ENCODE peak calls at places on chromosomes 12 and 14, in nine cellular contexts. One of them, this sample, is unnamed.

GRCh38 chr14:41749425-41749824 is 142.7 kb downstream of the LRFN5 start:
- DNase-seq in ELR: peak; percentile 46
- DNase-seq in RCC 7860: peak; percentile 4
- DNase-seq in KG1: no peak
- DNase-seq in hepatic stellate cell: no peak
- DNase-seq in right cardiac atrium: no peak
- DNase-seq in Caki2: peak; percentile 3
- DNase-seq in GM03348: no peak
- DNase-seq in T-cell: no peak
- DNase-seq in this sample: peak; percentile 43

GRCh38 chr12:89484470-89484869 is 40.1 kb downstream of the GALNT4 start:
- DNase-seq in ELR: no peak
- DNase-seq in RCC 7860: no peak
- DNase-seq in KG1: no peak
- DNase-seq in hepatic stellate cell: no peak
- DNase-seq in right cardiac atrium: no peak
- DNase-seq in Caki2: no peak
- DNase-seq in GM03348: no peak
- DNase-seq in T-cell: no peak
- DNase-seq in this sample: no peak

GRCh38 chr12:46386877-46387629 is 14.5 kb upstream of the SLC38A2 start:
- DNase-seq in ELR: peak; percentile 51
- DNase-seq in RCC 7860: peak; percentile 32
- DNase-seq in KG1: peak; percentile 21
- DNase-seq in hepatic stellate cell: no peak
- DNase-seq in right cardiac atrium: peak; percentile 51
- DNase-seq in Caki2: peak; percentile 32
- DNase-seq in GM03348: peak; percentile 41
- DNase-seq in T-cell: no peak
- DNase-seq in this sample: peak; percentile 13

GRCh38 chr14:77039285-77040058 is 11.0 kb upstream of the IRF2BPL start:
- DNase-seq in ELR: peak; percentile 51
- DNase-seq in RCC 7860: no peak
- DNase-seq in KG1: no peak
- DNase-seq in hepatic stellate cell: no peak
- DNase-seq in right cardiac atrium: no peak
- DNase-seq in Caki2: no peak
- DNase-seq in GM03348: no peak
- DNase-seq in T-cell: no peak
- DNase-seq in this sample: peak; percentile 81

GRCh38 chr12:108299980-108300696 is 39.0 kb downstream of the CMKLR1 start:
- DNase-seq in ELR: no peak
- DNase-seq in RCC 7860: no peak
- DNase-seq in KG1: no peak
- DNase-seq in hepatic stellate cell: no peak
- DNase-seq in right cardiac atrium: no peak
- DNase-seq in Caki2: no peak
- DNase-seq in GM03348: no peak
- DNase-seq in T-cell: no peak
- DNase-seq in this sample: no peak

GRCh38 chr12:47397664-47398281 is 308.1 kb downstream of the RPAP3 start:
- DNase-seq in ELR: peak; percentile 93
- DNase-seq in RCC 7860: peak; percentile 54
- DNase-seq in KG1: no peak
- DNase-seq in hepatic stellate cell: no peak
- DNase-seq in right cardiac atrium: no peak
- DNase-seq in Caki2: peak; percentile 75
- DNase-seq in GM03348: peak; percentile 55
- DNase-seq in T-cell: peak; percentile 25
- DNase-seq in this sample: peak; percentile 72

GRCh38 chr14:20477211-20477876 is 8.1 kb downstream of the PNP start:
- DNase-seq in ELR: peak; percentile 64
- DNase-seq in RCC 7860: no peak
- DNase-seq in KG1: no peak
- DNase-seq in hepatic stellate cell: peak; percentile 57
- DNase-seq in right cardiac atrium: no peak
- DNase-seq in Caki2: no peak
- DNase-seq in GM03348: no peak
- DNase-seq in T-cell: peak; percentile 39
- DNase-seq in this sample: peak; percentile 58

GRCh38 chr14:69699743-69700309 is 67.1 kb upstream of the SRSF5 start:
- DNase-seq in ELR: no peak
- DNase-seq in RCC 7860: no peak
- DNase-seq in KG1: no peak
- DNase-seq in hepatic stellate cell: no peak
- DNase-seq in right cardiac atrium: no peak
- DNase-seq in Caki2: no peak
- DNase-seq in GM03348: no peak
- DNase-seq in T-cell: no peak
- DNase-seq in this sample: no peak

GRCh38 chr12:54032627-54033100 is at the start of gene HOXC5:
- DNase-seq in ELR: peak; percentile 81
- DNase-seq in RCC 7860: peak; percentile 3
- DNase-seq in KG1: peak; percentile 14
- DNase-seq in hepatic stellate cell: peak; percentile 77
- DNase-seq in right cardiac atrium: peak; percentile 53
- DNase-seq in Caki2: peak; percentile 76
- DNase-seq in GM03348: peak; percentile 80
- DNase-seq in T-cell: peak; percentile 59
- DNase-seq in this sample: peak; percentile 92

GRCh38 chr14:35932659-35933159 is 106.6 kb downstream of the BRMS1L start:
- DNase-seq in ELR: no peak
- DNase-seq in RCC 7860: no peak
- DNase-seq in KG1: no peak
- DNase-seq in hepatic stellate cell: no peak
- DNase-seq in right cardiac atrium: no peak
- DNase-seq in Caki2: no peak
- DNase-seq in GM03348: no peak
- DNase-seq in T-cell: peak; percentile 17
- DNase-seq in this sample: no peak

GRCh38 chr14:72305555-72305954 is 373.3 kb downstream of the RGS6 start:
- DNase-seq in ELR: no peak
- DNase-seq in RCC 7860: no peak
- DNase-seq in KG1: no peak
- DNase-seq in hepatic stellate cell: no peak
- DNase-seq in right cardiac atrium: no peak
- DNase-seq in Caki2: no peak
- DNase-seq in GM03348: no peak
- DNase-seq in T-cell: no peak
- DNase-seq in this sample: no peak

GRCh38 chr14:94040247-94040646 is 14.1 kb downstream of the OTUB2 start:
- DNase-seq in ELR: no peak
- DNase-seq in RCC 7860: no peak
- DNase-seq in KG1: no peak
- DNase-seq in hepatic stellate cell: no peak
- DNase-seq in right cardiac atrium: no peak
- DNase-seq in Caki2: no peak
- DNase-seq in GM03348: no peak
- DNase-seq in T-cell: no peak
- DNase-seq in this sample: no peak

GRCh38 chr12:107352347-107353081 is 259.2 kb upstream of the CRY1 start:
- DNase-seq in ELR: no peak
- DNase-seq in RCC 7860: no peak
- DNase-seq in KG1: no peak
- DNase-seq in hepatic stellate cell: no peak
- DNase-seq in right cardiac atrium: no peak
- DNase-seq in Caki2: no peak
- DNase-seq in GM03348: no peak
- DNase-seq in T-cell: no peak
- DNase-seq in this sample: no peak

GRCh38 chr14:93011650-93012317 is 88.8 kb downstream of the CHGA start:
- DNase-seq in ELR: no peak
- DNase-seq in RCC 7860: no peak
- DNase-seq in KG1: no peak
- DNase-seq in hepatic stellate cell: no peak
- DNase-seq in right cardiac atrium: no peak
- DNase-seq in Caki2: no peak
- DNase-seq in GM03348: no peak
- DNase-seq in T-cell: no peak
- DNase-seq in this sample: no peak

GRCh38 chr12:28794796-28795195 is 354.3 kb upstream of the FAR2 start:
- DNase-seq in ELR: no peak
- DNase-seq in RCC 7860: no peak
- DNase-seq in KG1: no peak
- DNase-seq in hepatic stellate cell: no peak
- DNase-seq in right cardiac atrium: no peak
- DNase-seq in Caki2: no peak
- DNase-seq in GM03348: no peak
- DNase-seq in T-cell: no peak
- DNase-seq in this sample: no peak

GRCh38 chr12:116674643-116675183 is 63.2 kb downstream of the SPRING1 start:
- DNase-seq in ELR: no peak
- DNase-seq in RCC 7860: no peak
- DNase-seq in KG1: no peak
- DNase-seq in hepatic stellate cell: no peak
- DNase-seq in right cardiac atrium: no peak
- DNase-seq in Caki2: no peak
- DNase-seq in GM03348: no peak
- DNase-seq in T-cell: no peak
- DNase-seq in this sample: no peak

GRCh38 chr14:55116246-55117030 is 12.6 kb upstream of the LGALS3 start:
- DNase-seq in ELR: no peak
- DNase-seq in RCC 7860: no peak
- DNase-seq in KG1: no peak
- DNase-seq in hepatic stellate cell: no peak
- DNase-seq in right cardiac atrium: no peak
- DNase-seq in Caki2: no peak
- DNase-seq in GM03348: no peak
- DNase-seq in T-cell: no peak
- DNase-seq in this sample: no peak

GRCh38 chr14:64773577-64773976 is 69.4 kb downstream of the PLEKHG3 start:
- DNase-seq in ELR: no peak
- DNase-seq in RCC 7860: no peak
- DNase-seq in KG1: no peak
- DNase-seq in hepatic stellate cell: no peak
- DNase-seq in right cardiac atrium: no peak
- DNase-seq in Caki2: no peak
- DNase-seq in GM03348: no peak
- DNase-seq in T-cell: no peak
- DNase-seq in this sample: no peak

GRCh38 chr14:72617391-72618011 is 276.4 kb downstream of the DPF3 start:
- DNase-seq in ELR: peak; percentile 45
- DNase-seq in RCC 7860: no peak
- DNase-seq in KG1: no peak
- DNase-seq in hepatic stellate cell: peak; percentile 21
- DNase-seq in right cardiac atrium: no peak
- DNase-seq in Caki2: no peak
- DNase-seq in GM03348: no peak
- DNase-seq in T-cell: no peak
- DNase-seq in this sample: peak; percentile 77

GRCh38 chr14:38285962-38286361 is 30.1 kb upstream of the CLEC14A start:
- DNase-seq in ELR: no peak
- DNase-seq in RCC 7860: no peak
- DNase-seq in KG1: no peak
- DNase-seq in hepatic stellate cell: no peak
- DNase-seq in right cardiac atrium: no peak
- DNase-seq in Caki2: no peak
- DNase-seq in GM03348: no peak
- DNase-seq in T-cell: no peak
- DNase-seq in this sample: no peak

GRCh38 chr12:89947437-89948265 is 239.0 kb upstream of the ATP2B1 start:
- DNase-seq in ELR: peak; percentile 96
- DNase-seq in RCC 7860: peak; percentile 83
- DNase-seq in KG1: no peak
- DNase-seq in hepatic stellate cell: peak; percentile 52
- DNase-seq in right cardiac atrium: no peak
- DNase-seq in Caki2: peak; percentile 53
- DNase-seq in GM03348: peak; percentile 67
- DNase-seq in T-cell: no peak
- DNase-seq in this sample: peak; percentile 92

GRCh38 chr12:128754275-128754674 is 69.5 kb downstream of the SLC15A4 start:
- DNase-seq in ELR: no peak
- DNase-seq in RCC 7860: peak; percentile 61
- DNase-seq in KG1: no peak
- DNase-seq in hepatic stellate cell: no peak
- DNase-seq in right cardiac atrium: no peak
- DNase-seq in Caki2: peak; percentile 67
- DNase-seq in GM03348: no peak
- DNase-seq in T-cell: no peak
- DNase-seq in this sample: no peak

GRCh38 chr12:132558861-132559623 is 51.3 kb downstream of the LRCOL1 start:
- DNase-seq in ELR: no peak
- DNase-seq in RCC 7860: peak; percentile 75
- DNase-seq in KG1: peak; percentile 6
- DNase-seq in hepatic stellate cell: no peak
- DNase-seq in right cardiac atrium: no peak
- DNase-seq in Caki2: peak; percentile 89
- DNase-seq in GM03348: no peak
- DNase-seq in T-cell: no peak
- DNase-seq in this sample: no peak

GRCh38 chr12:26651566-26652188 is 181.3 kb downstream of the ITPR2 start:
- DNase-seq in ELR: peak; percentile 80
- DNase-seq in RCC 7860: peak; percentile 73
- DNase-seq in KG1: peak; percentile 73
- DNase-seq in hepatic stellate cell: peak; percentile 76
- DNase-seq in right cardiac atrium: no peak
- DNase-seq in Caki2: peak; percentile 76
- DNase-seq in GM03348: peak; percentile 76
- DNase-seq in T-cell: peak; percentile 3
- DNase-seq in this sample: peak; percentile 81

GRCh38 chr12:565589-566105 is 97.6 kb downstream of the NINJ2 start:
- DNase-seq in ELR: no peak
- DNase-seq in RCC 7860: no peak
- DNase-seq in KG1: no peak
- DNase-seq in hepatic stellate cell: no peak
- DNase-seq in right cardiac atrium: no peak
- DNase-seq in Caki2: no peak
- DNase-seq in GM03348: no peak
- DNase-seq in T-cell: no peak
- DNase-seq in this sample: no peak

GRCh38 chr12:69097619-69098368 is 141.6 kb upstream of the CPSF6 start:
- DNase-seq in ELR: peak; percentile 33
- DNase-seq in RCC 7860: no peak
- DNase-seq in KG1: no peak
- DNase-seq in hepatic stellate cell: no peak
- DNase-seq in right cardiac atrium: no peak
- DNase-seq in Caki2: no peak
- DNase-seq in GM03348: peak; percentile 62
- DNase-seq in T-cell: no peak
- DNase-seq in this sample: peak; percentile 60

GRCh38 chr12:132986885-132987225 is 688 bp downstream of the ZNF26 start:
- DNase-seq in ELR: peak; percentile 31
- DNase-seq in RCC 7860: no peak
- DNase-seq in KG1: no peak
- DNase-seq in hepatic stellate cell: no peak
- DNase-seq in right cardiac atrium: no peak
- DNase-seq in Caki2: peak; percentile 17
- DNase-seq in GM03348: no peak
- DNase-seq in T-cell: no peak
- DNase-seq in this sample: peak; percentile 12

GRCh38 chr12:47787596-47788319 is 14.7 kb downstream of the SLC48A1 start:
- DNase-seq in ELR: no peak
- DNase-seq in RCC 7860: no peak
- DNase-seq in KG1: no peak
- DNase-seq in hepatic stellate cell: no peak
- DNase-seq in right cardiac atrium: no peak
- DNase-seq in Caki2: no peak
- DNase-seq in GM03348: no peak
- DNase-seq in T-cell: no peak
- DNase-seq in this sample: no peak

This sample was measured in astrocyte of the spinal cord.